ENCODE peak calls at places on chromosomes 12 and 14, in six cellular contexts. Z, K, S, T, N and Y are unnamed samples.

GRCh38 chr12:93783827-93784226 is 106.7 kb downstream of the CRADD start:
- DNase-seq in Z (no peak), K (no peak), S (peak), T (peak), N (no peak), Y (no peak)

GRCh38 chr14:95953111-95953724 is 76.6 kb downstream of the TUNAR start:
- DNase-seq in Z (peak), K (peak), S (peak), T (no peak), N (peak), Y (no peak)

GRCh38 chr12:112170376-112170775 is 45.0 kb downstream of the TRAFD1 start:
- DNase-seq in Z (peak), K (peak), S (peak), T (no peak), N (no peak), Y (no peak)

GRCh38 chr14:64513271-64513670 is 8.7 kb downstream of the ZBTB1 start:
- DNase-seq in Z (no peak), K (no peak), S (no peak), T (no peak), N (no peak), Y (no peak)

GRCh38 chr14:69931960-69932359 is 52.7 kb downstream of the SMOC1 start:
- DNase-seq in Z (no peak), K (no peak), S (no peak), T (no peak), N (no peak), Y (no peak)

GRCh38 chr12:52612431-52613290 is 5.7 kb downstream of the KRT73 start:
- DNase-seq in Z (no peak), K (no peak), S (no peak), T (no peak), N (no peak), Y (no peak)

GRCh38 chr12:47356129-47356622 is 276.4 kb upstream of the AMIGO2 start:
- DNase-seq in Z (peak), K (no peak), S (no peak), T (no peak), N (no peak), Y (no peak)

GRCh38 chr12:131990066-131990979 is 40.6 kb downstream of the EP400 start:
- DNase-seq in Z (peak), K (no peak), S (no peak), T (no peak), N (peak), Y (no peak)

GRCh38 chr14:105862581-105863239 is 336.3 kb downstream of the TMEM121 start:
- DNase-seq in Z (no peak), K (no peak), S (no peak), T (no peak), N (no peak), Y (no peak)

GRCh38 chr14:21072781-21073339 is 2.8 kb downstream of the ARHGEF40 start:
- DNase-seq in Z (no peak), K (no peak), S (no peak), T (no peak), N (no peak), Y (no peak)

GRCh38 chr14:68042591-68043210 is 223.1 kb downstream of the RAD51B start:
- DNase-seq in Z (no peak), K (no peak), S (peak), T (peak), N (peak), Y (no peak)

GRCh38 chr14:92443741-92444140 is 69.8 kb upstream of the RIN3 start:
- DNase-seq in Z (no peak), K (no peak), S (no peak), T (no peak), N (no peak), Y (no peak)

GRCh38 chr12:29116414-29116813 is 32.7 kb upstream of the FAR2 start:
- DNase-seq in Z (no peak), K (no peak), S (no peak), T (no peak), N (no peak), Y (no peak)

GRCh38 chr12:67772276-67773169 is 124.0 kb downstream of the DYRK2 start:
- DNase-seq in Z (peak), K (peak), S (peak), T (peak), N (no peak), Y (no peak)

GRCh38 chr14:93764211-93764659 is 24.1 kb downstream of the PRIMA1 start:
- DNase-seq in Z (peak), K (no peak), S (peak), T (no peak), N (no peak), Y (no peak)

GRCh38 chr14:68927956-68928675 is 51.0 kb downstream of the ACTN1 start:
- DNase-seq in Z (no peak), K (no peak), S (no peak), T (peak), N (no peak), Y (no peak)

GRCh38 chr14:41071351-41071750 is 535.3 kb upstream of the LRFN5 start:
- DNase-seq in Z (no peak), K (no peak), S (no peak), T (no peak), N (no peak), Y (no peak)

GRCh38 chr12:108151505-108152178 is 22.6 kb downstream of the WSCD2 start:
- DNase-seq in Z (no peak), K (no peak), S (no peak), T (no peak), N (no peak), Y (no peak)